ENCODE peak calls at places on chromosome X, in six cellular contexts. One of them, this sample, is unnamed.

GRCh38 chrX:31497086-31497485 is 425.2 kb upstream of the FTHL17 start:
- DNase-seq in transverse colon: no peak
- DNase-seq in sigmoid colon: no peak
- DNase-seq in heart left ventricle: no peak
- DNase-seq in breast epithelium: no peak
- DNase-seq in ovary: no peak
- DNase-seq in this sample: no peak

GRCh38 chrX:64975491-64975890 is 759 bp downstream of the ZC4H2 start:
- DNase-seq in transverse colon: peak; percentile 26
- DNase-seq in sigmoid colon: peak; percentile 64
- DNase-seq in heart left ventricle: peak; percentile 58
- DNase-seq in breast epithelium: no peak
- DNase-seq in ovary: peak; percentile 31
- DNase-seq in this sample: no peak

GRCh38 chrX:130652824-130653578 is 250.0 kb downstream of the ENOX2 start:
- DNase-seq in transverse colon: no peak
- DNase-seq in sigmoid colon: no peak
- DNase-seq in heart left ventricle: no peak
- DNase-seq in breast epithelium: no peak
- DNase-seq in ovary: no peak
- DNase-seq in this sample: no peak

GRCh38 chrX:131279197-131279596 is 9.9 kb downstream of the IGSF1 start:
- DNase-seq in transverse colon: no peak
- DNase-seq in sigmoid colon: no peak
- DNase-seq in heart left ventricle: no peak
- DNase-seq in breast epithelium: no peak
- DNase-seq in ovary: no peak
- DNase-seq in this sample: no peak

GRCh38 chrX:40496728-40497127 is 84.0 kb upstream of the ATP6AP2 start:
- DNase-seq in transverse colon: no peak
- DNase-seq in sigmoid colon: no peak
- DNase-seq in heart left ventricle: no peak
- DNase-seq in breast epithelium: no peak
- DNase-seq in ovary: no peak
- DNase-seq in this sample: no peak

GRCh38 chrX:88586317-88586716 is 160.7 kb upstream of the CPXCR1 start:
- DNase-seq in transverse colon: no peak
- DNase-seq in sigmoid colon: no peak
- DNase-seq in heart left ventricle: no peak
- DNase-seq in breast epithelium: no peak
- DNase-seq in ovary: no peak
- DNase-seq in this sample: no peak

GRCh38 chrX:120463241-120463640 is 5.9 kb downstream of the LAMP2 start:
- DNase-seq in transverse colon: no peak
- DNase-seq in sigmoid colon: no peak
- DNase-seq in heart left ventricle: no peak
- DNase-seq in breast epithelium: no peak
- DNase-seq in ovary: no peak
- DNase-seq in this sample: no peak

GRCh38 chrX:110692876-110693275 is 102.7 kb downstream of the CHRDL1 start:
- DNase-seq in transverse colon: no peak
- DNase-seq in sigmoid colon: no peak
- DNase-seq in heart left ventricle: no peak
- DNase-seq in breast epithelium: no peak
- DNase-seq in ovary: no peak
- DNase-seq in this sample: no peak

GRCh38 chrX:125205918-125206665 is 113.6 kb upstream of the TEX13C start:
- DNase-seq in transverse colon: no peak
- DNase-seq in sigmoid colon: peak; percentile 60
- DNase-seq in heart left ventricle: no peak
- DNase-seq in breast epithelium: no peak
- DNase-seq in ovary: no peak
- DNase-seq in this sample: no peak

GRCh38 chrX:43682726-43683125 is 26.6 kb downstream of the MAOA start:
- DNase-seq in transverse colon: no peak
- DNase-seq in sigmoid colon: no peak
- DNase-seq in heart left ventricle: no peak
- DNase-seq in breast epithelium: no peak
- DNase-seq in ovary: no peak
- DNase-seq in this sample: no peak

GRCh38 chrX:124641737-124642491 is 295.6 kb downstream of the SH2D1A start:
- DNase-seq in transverse colon: no peak
- DNase-seq in sigmoid colon: no peak
- DNase-seq in heart left ventricle: no peak
- DNase-seq in breast epithelium: no peak
- DNase-seq in ovary: no peak
- DNase-seq in this sample: no peak

GRCh38 chrX:53681661-53682060 is 4.9 kb downstream of the HUWE1 start:
- DNase-seq in transverse colon: no peak
- DNase-seq in sigmoid colon: no peak
- DNase-seq in heart left ventricle: no peak
- DNase-seq in breast epithelium: no peak
- DNase-seq in ovary: no peak
- DNase-seq in this sample: no peak

GRCh38 chrX:107447642-107448041 is 1.8 kb upstream of the FRMPD3 start:
- DNase-seq in transverse colon: no peak
- DNase-seq in sigmoid colon: no peak
- DNase-seq in heart left ventricle: no peak
- DNase-seq in breast epithelium: no peak
- DNase-seq in ovary: no peak
- DNase-seq in this sample: no peak

GRCh38 chrX:71216446-71216845 is 6.6 kb upstream of the GJB1 start:
- DNase-seq in transverse colon: peak; percentile 17
- DNase-seq in sigmoid colon: no peak
- DNase-seq in heart left ventricle: no peak
- DNase-seq in breast epithelium: no peak
- DNase-seq in ovary: no peak
- DNase-seq in this sample: no peak

GRCh38 chrX:49922291-49923241 is at the start of gene CLCN5:
- DNase-seq in transverse colon: peak; percentile 96
- DNase-seq in sigmoid colon: peak; percentile 98
- DNase-seq in heart left ventricle: peak; percentile 98
- DNase-seq in breast epithelium: peak; percentile 94
- DNase-seq in ovary: peak; percentile 95
- DNase-seq in this sample: peak; percentile 78

GRCh38 chrX:72265263-72265662 is 11.8 kb downstream of the RPS4X start:
- DNase-seq in transverse colon: no peak
- DNase-seq in sigmoid colon: no peak
- DNase-seq in heart left ventricle: no peak
- DNase-seq in breast epithelium: no peak
- DNase-seq in ovary: no peak
- DNase-seq in this sample: no peak

GRCh38 chrX:39736219-39737211 is 361.2 kb downstream of the BCOR start:
- DNase-seq in transverse colon: peak; percentile 53
- DNase-seq in sigmoid colon: peak; percentile 96
- DNase-seq in heart left ventricle: peak; percentile 91
- DNase-seq in breast epithelium: peak; percentile 87
- DNase-seq in ovary: peak; percentile 81
- DNase-seq in this sample: no peak

GRCh38 chrX:149487292-149487691 is 17.8 kb downstream of the IDS start:
- DNase-seq in transverse colon: no peak
- DNase-seq in sigmoid colon: no peak
- DNase-seq in heart left ventricle: no peak
- DNase-seq in breast epithelium: no peak
- DNase-seq in ovary: no peak
- DNase-seq in this sample: no peak

GRCh38 chrX:136839196-136839595 is 41.3 kb downstream of the RBMX start:
- DNase-seq in transverse colon: no peak
- DNase-seq in sigmoid colon: no peak
- DNase-seq in heart left ventricle: no peak
- DNase-seq in breast epithelium: no peak
- DNase-seq in ovary: no peak
- DNase-seq in this sample: no peak

GRCh38 chrX:155766321-155766720 is 114.8 kb upstream of the VAMP7 start:
- DNase-seq in transverse colon: no peak
- DNase-seq in sigmoid colon: no peak
- DNase-seq in heart left ventricle: no peak
- DNase-seq in breast epithelium: no peak
- DNase-seq in ovary: no peak
- DNase-seq in this sample: no peak

GRCh38 chrX:4671344-4671743 is 957.9 kb upstream of the PRKX start:
- DNase-seq in transverse colon: no peak
- DNase-seq in sigmoid colon: no peak
- DNase-seq in heart left ventricle: no peak
- DNase-seq in breast epithelium: no peak
- DNase-seq in ovary: no peak
- DNase-seq in this sample: no peak
- H3K4me1 ChIP-seq in transverse colon: no peaks in the 10 kb centered on the region
- H3K4me1 ChIP-seq in sigmoid colon: no peaks in the 10 kb centered on the region
- H3K4me1 ChIP-seq in heart left ventricle: no peaks in the 10 kb centered on the region
- H3K4me1 ChIP-seq in breast epithelium: no peaks in the 10 kb centered on the region
- H3K4me1 ChIP-seq in ovary: no peaks in the 10 kb centered on the region
- H3K4me1 ChIP-seq in this sample: no peaks in the 10 kb centered on the region

DNA sequence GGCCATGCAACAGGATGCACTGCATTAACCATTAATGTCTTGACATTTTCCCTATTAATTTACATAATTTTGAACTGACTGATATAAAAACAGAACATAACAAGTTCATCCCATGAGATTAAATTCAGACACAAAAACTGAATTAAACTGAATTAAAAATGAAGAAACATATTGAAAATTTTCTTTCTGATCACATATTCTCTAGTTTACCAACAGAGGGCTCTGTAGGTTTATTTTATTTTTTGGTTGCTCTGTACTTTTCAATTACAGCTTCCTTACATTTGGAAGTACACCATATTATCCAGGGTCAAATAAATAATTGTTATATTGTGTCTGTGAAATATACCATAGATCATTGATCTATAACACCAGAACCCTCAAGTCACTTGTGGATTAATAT is 27.3 kb upstream of the CT83 start:
- DNase-seq in transverse colon: no peak
- DNase-seq in sigmoid colon: no peak
- DNase-seq in heart left ventricle: no peak
- DNase-seq in breast epithelium: no peak
- DNase-seq in ovary: no peak
- DNase-seq in this sample: no peak
- H3K4me3 ChIP-seq in transverse colon: no peak overlapping the region
- H3K4me3 ChIP-seq in sigmoid colon: no peak overlapping the region
- H3K4me3 ChIP-seq in heart left ventricle: no peak overlapping the region
- H3K4me3 ChIP-seq in breast epithelium: no peak overlapping the region
- H3K4me3 ChIP-seq in ovary: no peak overlapping the region
- H3K4me3 ChIP-seq in this sample: no peak overlapping the region

GRCh38 chrX:12977761-12978204 is 2.9 kb downstream of the TMSB4X start:
- DNase-seq in transverse colon: no peak
- DNase-seq in sigmoid colon: no peak
- DNase-seq in heart left ventricle: no peak
- DNase-seq in breast epithelium: no peak
- DNase-seq in ovary: no peak
- DNase-seq in this sample: no peak
- TF ChIP-seq POLR2A in transverse colon: no peak
- TF ChIP-seq POLR2A in sigmoid colon: no peak
- TF ChIP-seq POLR2A in heart left ventricle: no peak
- TF ChIP-seq POLR2A in breast epithelium: no peak
- TF ChIP-seq POLR2A in ovary: no peak
- TF ChIP-seq POLR2A in this sample: no peak

DNA sequence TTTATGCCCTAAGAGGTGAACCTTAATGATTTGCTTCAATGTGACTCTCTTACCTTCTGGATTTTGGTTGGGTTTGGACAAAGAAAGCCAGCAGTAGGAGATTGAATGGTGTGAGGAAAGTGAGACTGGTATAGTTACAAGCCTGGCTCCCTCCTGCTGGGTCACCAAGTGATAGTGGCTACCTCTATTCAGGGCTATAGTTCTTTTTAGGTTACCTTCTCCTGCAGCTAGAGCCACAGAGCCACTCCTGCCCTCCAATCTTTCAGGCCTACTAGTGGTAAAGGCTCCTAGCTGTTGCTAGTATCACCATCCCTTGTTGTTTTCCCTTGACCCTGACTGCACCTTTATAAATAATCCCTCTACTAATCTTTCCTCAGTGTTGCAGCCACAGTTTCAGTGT is 82.5 kb downstream of the SRPX start:
- DNase-seq in transverse colon: no peak
- DNase-seq in sigmoid colon: no peak
- DNase-seq in heart left ventricle: no peak
- DNase-seq in breast epithelium: no peak
- DNase-seq in ovary: no peak
- DNase-seq in this sample: no peak
- H3K4me1 ChIP-seq in transverse colon: no peaks in the 10 kb centered on the region
- H3K4me1 ChIP-seq in sigmoid colon: peaks cover 4% of the 10 kb centered on the region
- H3K4me1 ChIP-seq in heart left ventricle: no peaks in the 10 kb centered on the region
- H3K4me1 ChIP-seq in breast epithelium: no peaks in the 10 kb centered on the region
- H3K4me1 ChIP-seq in ovary: no peaks in the 10 kb centered on the region
- H3K4me1 ChIP-seq in this sample: no peaks in the 10 kb centered on the region

GRCh38 chrX:47584714-47585113 is 2.5 kb downstream of the TIMP1 start:
- DNase-seq in transverse colon: no peak
- DNase-seq in sigmoid colon: no peak
- DNase-seq in heart left ventricle: no peak
- DNase-seq in breast epithelium: no peak
- DNase-seq in ovary: no peak
- DNase-seq in this sample: no peak
- H3K4me3 ChIP-seq in transverse colon: no peak overlapping the region
- H3K4me3 ChIP-seq in sigmoid colon: no peak overlapping the region
- H3K4me3 ChIP-seq in heart left ventricle: no peak overlapping the region
- H3K4me3 ChIP-seq in breast epithelium: no peak overlapping the region
- H3K4me3 ChIP-seq in ovary: no peak overlapping the region
- H3K4me3 ChIP-seq in this sample: no peak overlapping the region

GRCh38 chrX:14506866-14507265 is 22.5 kb upstream of the GLRA2 start:
- DNase-seq in transverse colon: no peak
- DNase-seq in sigmoid colon: no peak
- DNase-seq in heart left ventricle: no peak
- DNase-seq in breast epithelium: no peak
- DNase-seq in ovary: no peak
- DNase-seq in this sample: no peak

GRCh38 chrX:14505648-14506047 is 23.7 kb upstream of the GLRA2 start:
- DNase-seq in transverse colon: no peak
- DNase-seq in sigmoid colon: no peak
- DNase-seq in heart left ventricle: no peak
- DNase-seq in breast epithelium: no peak
- DNase-seq in ovary: peak; percentile 50
- DNase-seq in this sample: no peak

GRCh38 chrX:14508025-14508690 is 21.2 kb upstream of the GLRA2 start:
- DNase-seq in transverse colon: no peak
- DNase-seq in sigmoid colon: no peak
- DNase-seq in heart left ventricle: no peak
- DNase-seq in breast epithelium: no peak
- DNase-seq in ovary: no peak
- DNase-seq in this sample: no peak

GRCh38 chrX:14501312-14501711 is 28.0 kb upstream of the GLRA2 start:
- DNase-seq in transverse colon: no peak
- DNase-seq in sigmoid colon: peak; percentile 66
- DNase-seq in heart left ventricle: no peak
- DNase-seq in breast epithelium: no peak
- DNase-seq in ovary: peak; percentile 48
- DNase-seq in this sample: no peak

DNA sequence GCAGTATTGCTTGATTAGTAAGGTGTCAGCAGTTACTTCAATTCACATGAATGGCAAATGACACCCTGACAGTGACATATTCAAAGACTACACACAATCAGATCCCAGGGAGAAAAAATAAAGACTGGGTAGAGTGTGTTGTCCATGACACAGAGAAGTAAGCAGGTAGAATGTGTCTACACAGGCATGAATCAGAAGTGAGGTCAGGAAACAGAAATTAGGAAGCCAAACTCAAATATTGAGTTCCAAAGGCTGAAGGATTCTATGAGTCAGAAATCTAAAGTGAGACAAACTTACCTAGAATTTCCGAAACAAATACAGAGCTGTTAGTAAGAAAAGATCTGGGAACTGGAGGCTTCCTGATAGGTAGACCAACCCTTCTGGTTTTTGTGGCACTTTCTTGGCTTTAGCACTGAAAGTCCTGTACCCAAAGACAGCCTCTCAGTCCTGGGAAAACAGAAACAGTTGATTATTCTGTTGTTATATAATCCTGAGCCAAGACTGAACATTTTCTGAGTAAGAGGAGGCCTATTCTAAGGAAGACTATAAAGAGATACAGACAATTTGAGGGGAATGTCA is 24.3 kb upstream of the GLRA2 start:
- DNase-seq in transverse colon: no peak
- DNase-seq in sigmoid colon: no peak
- DNase-seq in heart left ventricle: no peak
- DNase-seq in breast epithelium: no peak
- DNase-seq in ovary: no peak
- DNase-seq in this sample: no peak
- TF ChIP-seq POLR2A in transverse colon: no peak
- TF ChIP-seq POLR2A in sigmoid colon: no peak
- TF ChIP-seq POLR2A in heart left ventricle: no peak
- TF ChIP-seq POLR2A in breast epithelium: no peak
- TF ChIP-seq POLR2A in ovary: no peak
- TF ChIP-seq POLR2A in this sample: no peak